ENCODE peak calls at places on chromosomes 4 and X, in seven cellular contexts. One of them, this sample, is unnamed. For H3K4me1, the result is how much of the 10 kb centered on the place peaks cover.

GRCh38 chrX:18875256-18875878 is 108.5 kb downstream of the PHKA2 start:
- DNase-seq in Peyer's patch: no peak
- DNase-seq in transverse colon: no peak
- DNase-seq in right lobe of liver: no peak
- DNase-seq in IMR-90: no peak
- DNase-seq in adrenal gland: no peak
- DNase-seq in A549: no peak
- DNase-seq in this sample: no peak

GRCh38 chr4:138007572-138007971 is 234.6 kb downstream of the SLC7A11 start:
- DNase-seq in Peyer's patch: no peak
- DNase-seq in transverse colon: no peak
- DNase-seq in right lobe of liver: no peak
- DNase-seq in IMR-90: no peak
- DNase-seq in adrenal gland: no peak
- DNase-seq in A549: no peak
- DNase-seq in this sample: no peak

GRCh38 chr4:4819213-4819606 is 40.3 kb upstream of the MSX1 start:
- DNase-seq in Peyer's patch: no peak
- DNase-seq in transverse colon: no peak
- DNase-seq in right lobe of liver: no peak
- DNase-seq in IMR-90: no peak
- DNase-seq in adrenal gland: no peak
- DNase-seq in A549: no peak
- DNase-seq in this sample: no peak

GRCh38 chr4:104615496-104615895 is 120.8 kb upstream of the CXXC4 start:
- DNase-seq in Peyer's patch: no peak
- DNase-seq in transverse colon: no peak
- DNase-seq in right lobe of liver: no peak
- DNase-seq in IMR-90: no peak
- DNase-seq in adrenal gland: no peak
- DNase-seq in A549: no peak
- DNase-seq in this sample: no peak

GRCh38 chr4:36719425-36719824 is 438.0 kb downstream of the DTHD1 start:
- DNase-seq in Peyer's patch: no peak
- DNase-seq in transverse colon: no peak
- DNase-seq in right lobe of liver: no peak
- DNase-seq in IMR-90: no peak
- DNase-seq in adrenal gland: no peak
- DNase-seq in A549: no peak
- DNase-seq in this sample: no peak

GRCh38 chr4:139189417-139189749 is 12.4 kb upstream of the ELF2 start:
- DNase-seq in Peyer's patch: no peak
- DNase-seq in transverse colon: no peak
- DNase-seq in right lobe of liver: no peak
- DNase-seq in IMR-90: no peak
- DNase-seq in adrenal gland: no peak
- DNase-seq in A549: no peak
- DNase-seq in this sample: no peak

GRCh38 chr4:124940387-124940786 is 227.9 kb upstream of the ANKRD50 start:
- DNase-seq in Peyer's patch: no peak
- DNase-seq in transverse colon: no peak
- DNase-seq in right lobe of liver: no peak
- DNase-seq in IMR-90: peak
- DNase-seq in adrenal gland: no peak
- DNase-seq in A549: no peak
- DNase-seq in this sample: no peak

GRCh38 chrX:18377802-18378201 is 23.3 kb upstream of the SCML2 start:
- DNase-seq in Peyer's patch: no peak
- DNase-seq in transverse colon: peak
- DNase-seq in right lobe of liver: no peak
- DNase-seq in IMR-90: peak
- DNase-seq in adrenal gland: peak
- DNase-seq in A549: no peak
- DNase-seq in this sample: no peak

GRCh38 chrX:122203399-122203798 is 980.7 kb upstream of the GRIA3 start:
- DNase-seq in Peyer's patch: no peak
- DNase-seq in transverse colon: no peak
- DNase-seq in right lobe of liver: no peak
- DNase-seq in IMR-90: no peak
- DNase-seq in adrenal gland: no peak
- DNase-seq in A549: no peak
- DNase-seq in this sample: no peak

GRCh38 chr4:26300314-26301307 is 20.2 kb upstream of the RBPJ start:
- DNase-seq in Peyer's patch: no peak
- DNase-seq in transverse colon: no peak
- DNase-seq in right lobe of liver: no peak
- DNase-seq in IMR-90: no peak
- DNase-seq in adrenal gland: no peak
- DNase-seq in A549: no peak
- DNase-seq in this sample: no peak

GRCh38 chrX:6067600-6067999 is 161.1 kb downstream of the NLGN4X start:
- DNase-seq in Peyer's patch: no peak
- DNase-seq in transverse colon: no peak
- DNase-seq in right lobe of liver: no peak
- DNase-seq in IMR-90: no peak
- DNase-seq in adrenal gland: no peak
- DNase-seq in A549: no peak
- DNase-seq in this sample: no peak

GRCh38 chrX:126799059-126799458 is 20.5 kb upstream of the PRR32 start:
- DNase-seq in Peyer's patch: no peak
- DNase-seq in transverse colon: no peak
- DNase-seq in right lobe of liver: no peak
- DNase-seq in IMR-90: no peak
- DNase-seq in adrenal gland: peak
- DNase-seq in A549: no peak
- DNase-seq in this sample: no peak

GRCh38 chr4:70583952-70584834 is 7.9 kb upstream of the AMBN start:
- DNase-seq in Peyer's patch: no peak
- DNase-seq in transverse colon: no peak
- DNase-seq in right lobe of liver: no peak
- DNase-seq in IMR-90: no peak
- DNase-seq in adrenal gland: no peak
- DNase-seq in A549: no peak
- DNase-seq in this sample: no peak

GRCh38 chr4:77833158-77833724 is 14.1 kb upstream of the CNOT6L start:
- DNase-seq in Peyer's patch: no peak
- DNase-seq in transverse colon: no peak
- DNase-seq in right lobe of liver: no peak
- DNase-seq in IMR-90: no peak
- DNase-seq in adrenal gland: no peak
- DNase-seq in A549: no peak
- DNase-seq in this sample: no peak

GRCh38 chrX:19723427-19723826 is 164.0 kb downstream of the SH3KBP1 start:
- DNase-seq in Peyer's patch: no peak
- DNase-seq in transverse colon: no peak
- DNase-seq in right lobe of liver: no peak
- DNase-seq in IMR-90: no peak
- DNase-seq in adrenal gland: no peak
- DNase-seq in A549: peak
- DNase-seq in this sample: no peak

GRCh38 chr4:152162331-152162697 is 373.6 kb downstream of the FBXW7 start:
- DNase-seq in Peyer's patch: no peak
- DNase-seq in transverse colon: no peak
- DNase-seq in right lobe of liver: no peak
- DNase-seq in IMR-90: no peak
- DNase-seq in adrenal gland: no peak
- DNase-seq in A549: no peak
- DNase-seq in this sample: no peak

GRCh38 chrX:2500091-2500680 is 590 bp downstream of the DHRSX start:
- DNase-seq in Peyer's patch: peak
- DNase-seq in transverse colon: peak
- DNase-seq in right lobe of liver: peak
- DNase-seq in IMR-90: peak
- DNase-seq in adrenal gland: peak
- DNase-seq in A549: peak
- DNase-seq in this sample: peak

GRCh38 chr4:100848865-100849264 is 331.0 kb upstream of the EMCN start:
- DNase-seq in Peyer's patch: no peak
- DNase-seq in transverse colon: no peak
- DNase-seq in right lobe of liver: no peak
- DNase-seq in IMR-90: no peak
- DNase-seq in adrenal gland: no peak
- DNase-seq in A549: no peak
- DNase-seq in this sample: no peak

GRCh38 chrX:123753656-123754350 is 21.0 kb upstream of the THOC2 start:
- DNase-seq in Peyer's patch: no peak
- DNase-seq in transverse colon: no peak
- DNase-seq in right lobe of liver: no peak
- DNase-seq in IMR-90: no peak
- DNase-seq in adrenal gland: no peak
- DNase-seq in A549: no peak
- DNase-seq in this sample: no peak

DNA sequence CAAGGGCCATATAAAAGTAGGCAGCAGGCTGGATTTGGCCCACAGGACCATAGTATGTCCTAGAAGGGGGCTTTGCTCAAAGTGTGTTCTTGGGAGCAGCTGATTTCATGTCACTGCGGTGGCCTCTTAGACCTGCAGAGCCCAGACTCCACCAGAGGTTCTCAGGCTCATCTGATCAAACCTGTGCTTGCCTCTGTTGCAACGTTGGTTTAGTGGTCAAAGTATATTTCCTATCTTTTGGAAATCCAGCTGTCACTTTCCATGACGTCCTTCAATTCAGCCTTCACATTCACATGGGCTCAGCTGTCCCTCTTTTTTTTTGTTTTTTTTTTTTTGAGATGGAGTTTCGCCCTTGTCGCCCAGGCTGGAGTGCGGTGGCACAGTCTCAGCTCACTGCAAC is 34.6 kb upstream of the TENM3 start:
- DNase-seq in Peyer's patch: no peak
- DNase-seq in transverse colon: no peak
- DNase-seq in right lobe of liver: no peak
- DNase-seq in IMR-90: no peak
- DNase-seq in adrenal gland: no peak
- DNase-seq in A549: no peak
- DNase-seq in this sample: no peak
- H3K4me1 ChIP-seq in Peyer's patch: under half
- H3K4me1 ChIP-seq in transverse colon: under half
- H3K4me1 ChIP-seq in right lobe of liver: under half
- H3K4me1 ChIP-seq in IMR-90: under half
- H3K4me1 ChIP-seq in adrenal gland: under half
- H3K4me1 ChIP-seq in A549: under half
- H3K4me1 ChIP-seq in this sample: under half

GRCh38 chrX:85851418-85851817 is 195.9 kb downstream of the CHM start:
- DNase-seq in Peyer's patch: no peak
- DNase-seq in transverse colon: peak
- DNase-seq in right lobe of liver: peak
- DNase-seq in IMR-90: peak
- DNase-seq in adrenal gland: no peak
- DNase-seq in A549: peak
- DNase-seq in this sample: no peak
- TF ChIP-seq CTCF in Peyer's patch: peak
- TF ChIP-seq CTCF in transverse colon: peak
- TF ChIP-seq CTCF in right lobe of liver: peak
- TF ChIP-seq CTCF in IMR-90: peak
- TF ChIP-seq CTCF in adrenal gland: peak
- TF ChIP-seq CTCF in A549: peak
- TF ChIP-seq CTCF in this sample: peak

GRCh38 chr4:90816754-90817153 is 689.6 kb downstream of the CCSER1 start:
- DNase-seq in Peyer's patch: no peak
- DNase-seq in transverse colon: no peak
- DNase-seq in right lobe of liver: no peak
- DNase-seq in IMR-90: no peak
- DNase-seq in adrenal gland: no peak
- DNase-seq in A549: no peak
- DNase-seq in this sample: no peak

GRCh38 chr4:90815569-90815968 is 688.4 kb downstream of the CCSER1 start:
- DNase-seq in Peyer's patch: no peak
- DNase-seq in transverse colon: no peak
- DNase-seq in right lobe of liver: no peak
- DNase-seq in IMR-90: no peak
- DNase-seq in adrenal gland: no peak
- DNase-seq in A549: no peak
- DNase-seq in this sample: no peak
- TF ChIP-seq POLR2A in Peyer's patch: no peak
- TF ChIP-seq POLR2A in transverse colon: no peak
- TF ChIP-seq POLR2A in right lobe of liver: no peak
- TF ChIP-seq POLR2A in IMR-90: no peak
- TF ChIP-seq POLR2A in adrenal gland: no peak
- TF ChIP-seq POLR2A in A549: no peak
- TF ChIP-seq POLR2A in this sample: no peak

DNA sequence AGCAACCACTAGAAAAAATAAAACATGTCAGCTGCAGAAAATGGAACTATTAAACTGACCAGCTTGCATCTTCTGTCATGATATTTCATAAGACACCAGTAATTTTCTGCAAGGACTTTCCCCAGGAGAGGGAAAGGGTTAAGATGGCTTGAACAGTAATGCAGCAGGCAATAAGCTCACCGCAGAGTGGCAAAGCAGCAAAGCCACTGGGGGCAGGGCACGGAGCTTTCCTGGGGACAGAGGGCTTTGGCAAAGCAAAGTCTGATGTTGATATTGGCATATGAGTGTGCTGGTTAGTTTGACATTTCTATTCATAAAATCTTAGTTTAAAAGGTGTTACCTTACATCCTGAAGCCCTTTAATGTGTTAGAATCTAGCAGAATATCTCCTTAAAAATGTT is 55.1 kb upstream of the NAP1L5 start:
- DNase-seq in Peyer's patch: no peak
- DNase-seq in transverse colon: no peak
- DNase-seq in right lobe of liver: peak
- DNase-seq in IMR-90: no peak
- DNase-seq in adrenal gland: no peak
- DNase-seq in A549: no peak
- DNase-seq in this sample: no peak
- H3K4me1 ChIP-seq in Peyer's patch: under half
- H3K4me1 ChIP-seq in transverse colon: under half
- H3K4me1 ChIP-seq in right lobe of liver: half or more
- H3K4me1 ChIP-seq in IMR-90: under half
- H3K4me1 ChIP-seq in adrenal gland: under half
- H3K4me1 ChIP-seq in A549: half or more
- H3K4me1 ChIP-seq in this sample: under half

GRCh38 chrX:112946227-112946626 is 105.6 kb upstream of the AMOT start:
- DNase-seq in Peyer's patch: no peak
- DNase-seq in transverse colon: no peak
- DNase-seq in right lobe of liver: no peak
- DNase-seq in IMR-90: no peak
- DNase-seq in adrenal gland: no peak
- DNase-seq in A549: no peak
- DNase-seq in this sample: no peak

GRCh38 chrX:112945796-112946195 is 105.2 kb upstream of the AMOT start:
- DNase-seq in Peyer's patch: no peak
- DNase-seq in transverse colon: no peak
- DNase-seq in right lobe of liver: no peak
- DNase-seq in IMR-90: no peak
- DNase-seq in adrenal gland: no peak
- DNase-seq in A549: no peak
- DNase-seq in this sample: no peak

GRCh38 chrX:112941209-112941788 is 100.7 kb upstream of the AMOT start:
- DNase-seq in Peyer's patch: no peak
- DNase-seq in transverse colon: peak
- DNase-seq in right lobe of liver: no peak
- DNase-seq in IMR-90: peak
- DNase-seq in adrenal gland: no peak
- DNase-seq in A549: no peak
- DNase-seq in this sample: no peak
- TF ChIP-seq CTCF in Peyer's patch: no peak
- TF ChIP-seq CTCF in transverse colon: no peak
- TF ChIP-seq CTCF in right lobe of liver: no peak
- TF ChIP-seq CTCF in IMR-90: peak
- TF ChIP-seq CTCF in adrenal gland: no peak
- TF ChIP-seq CTCF in A549: no peak
- TF ChIP-seq CTCF in this sample: peak